ENCODE peak calls at places on chromosomes 4 and X, in four cellular contexts. One of them, this sample, is unnamed.
A peak's percentile ranks its signal among the peaks of the same experiment; 100 is the strongest.

GRCh38 chr4:82457266-82457665 is 26.9 kb downstream of the ENOPH1 start:
- DNase-seq in GM23338: no peak
- DNase-seq in HCT116: no peak
- DNase-seq in PC-3: no peak
- DNase-seq in this sample: no peak

GRCh38 chr4:118843237-118843636 is 7.3 kb upstream of the SEC24D start:
- DNase-seq in GM23338: no peak
- DNase-seq in HCT116: no peak
- DNase-seq in PC-3: no peak
- DNase-seq in this sample: no peak

GRCh38 chr4:4443821-4444220 is 56.9 kb downstream of the NSG1 start:
- DNase-seq in GM23338: peak; percentile 46
- DNase-seq in HCT116: no peak
- DNase-seq in PC-3: peak; percentile 15
- DNase-seq in this sample: peak; percentile 36

GRCh38 chr4:185437809-185438208 is 12.0 kb upstream of the UFSP2 start:
- DNase-seq in GM23338: no peak
- DNase-seq in HCT116: no peak
- DNase-seq in PC-3: no peak
- DNase-seq in this sample: no peak

GRCh38 chr4:128461300-128462103 is 173.9 kb upstream of the PGRMC2 start:
- DNase-seq in GM23338: no peak
- DNase-seq in HCT116: no peak
- DNase-seq in PC-3: peak; percentile 61
- DNase-seq in this sample: peak; percentile 92

GRCh38 chr4:152100378-152101201 is 339.8 kb upstream of the GATB start:
- DNase-seq in GM23338: no peak
- DNase-seq in HCT116: peak; percentile 22
- DNase-seq in PC-3: peak; percentile 80
- DNase-seq in this sample: no peak

GRCh38 chrX:53433651-53434639 is at the start of gene HSD17B10:
- DNase-seq in GM23338: peak; percentile 96
- DNase-seq in HCT116: peak; percentile 48
- DNase-seq in PC-3: peak; percentile 90
- DNase-seq in this sample: peak; percentile 81

GRCh38 chrX:137573356-137574101 is 7.6 kb downstream of the ZIC3 start:
- DNase-seq in GM23338: peak; percentile 58
- DNase-seq in HCT116: no peak
- DNase-seq in PC-3: no peak
- DNase-seq in this sample: no peak

GRCh38 chrX:119009071-119009470 is 34.7 kb downstream of the LONRF3 start:
- DNase-seq in GM23338: no peak
- DNase-seq in HCT116: no peak
- DNase-seq in PC-3: no peak
- DNase-seq in this sample: no peak

GRCh38 chr4:19803406-19803805 is 448.3 kb upstream of the SLIT2 start:
- DNase-seq in GM23338: peak; percentile 1
- DNase-seq in HCT116: no peak
- DNase-seq in PC-3: peak; percentile 41
- DNase-seq in this sample: no peak

GRCh38 chr4:158297866-158298265 is 87.6 kb downstream of the TMEM144 start:
- DNase-seq in GM23338: no peak
- DNase-seq in HCT116: no peak
- DNase-seq in PC-3: no peak
- DNase-seq in this sample: no peak

GRCh38 chr4:14018191-14018853 is 390.8 kb upstream of the BOD1L1 start:
- DNase-seq in GM23338: no peak
- DNase-seq in HCT116: no peak
- DNase-seq in PC-3: no peak
- DNase-seq in this sample: no peak
- H3K79me2 ChIP-seq in GM23338: no peaks in the 10 kb centered on the region
- H3K79me2 ChIP-seq in HCT116: no peaks in the 10 kb centered on the region
- H3K79me2 ChIP-seq in PC-3: no peaks in the 10 kb centered on the region
- H3K79me2 ChIP-seq in this sample: no peaks in the 10 kb centered on the region

GRCh38 chrX:71534773-71535544 is 2.1 kb downstream of the OGT start:
- DNase-seq in GM23338: no peak
- DNase-seq in HCT116: no peak
- DNase-seq in PC-3: peak; percentile 14
- DNase-seq in this sample: no peak

GRCh38 chrX:71533850-71534515 is 1.1 kb downstream of the OGT start:
- DNase-seq in GM23338: peak; percentile 53
- DNase-seq in HCT116: no peak
- DNase-seq in PC-3: peak; percentile 30
- DNase-seq in this sample: peak; percentile 56

GRCh38 chrX:71537743-71538142 is 4.8 kb downstream of the OGT start:
- DNase-seq in GM23338: no peak
- DNase-seq in HCT116: no peak
- DNase-seq in PC-3: no peak
- DNase-seq in this sample: no peak

GRCh38 chrX:71533514-71533849 is 578 bp downstream of the OGT start:
- DNase-seq in GM23338: no peak
- DNase-seq in HCT116: no peak
- DNase-seq in PC-3: no peak
- DNase-seq in this sample: peak; percentile 23

GRCh38 chrX:71536285-71536684 is 3.4 kb downstream of the OGT start:
- DNase-seq in GM23338: no peak
- DNase-seq in HCT116: no peak
- DNase-seq in PC-3: no peak
- DNase-seq in this sample: no peak
- H3K27ac ChIP-seq in GM23338: no peak overlapping the region
- H3K27ac ChIP-seq in HCT116: no peak overlapping the region
- H3K27ac ChIP-seq in PC-3: no peak overlapping the region
- H3K27ac ChIP-seq in this sample: no peak overlapping the region

DNA sequence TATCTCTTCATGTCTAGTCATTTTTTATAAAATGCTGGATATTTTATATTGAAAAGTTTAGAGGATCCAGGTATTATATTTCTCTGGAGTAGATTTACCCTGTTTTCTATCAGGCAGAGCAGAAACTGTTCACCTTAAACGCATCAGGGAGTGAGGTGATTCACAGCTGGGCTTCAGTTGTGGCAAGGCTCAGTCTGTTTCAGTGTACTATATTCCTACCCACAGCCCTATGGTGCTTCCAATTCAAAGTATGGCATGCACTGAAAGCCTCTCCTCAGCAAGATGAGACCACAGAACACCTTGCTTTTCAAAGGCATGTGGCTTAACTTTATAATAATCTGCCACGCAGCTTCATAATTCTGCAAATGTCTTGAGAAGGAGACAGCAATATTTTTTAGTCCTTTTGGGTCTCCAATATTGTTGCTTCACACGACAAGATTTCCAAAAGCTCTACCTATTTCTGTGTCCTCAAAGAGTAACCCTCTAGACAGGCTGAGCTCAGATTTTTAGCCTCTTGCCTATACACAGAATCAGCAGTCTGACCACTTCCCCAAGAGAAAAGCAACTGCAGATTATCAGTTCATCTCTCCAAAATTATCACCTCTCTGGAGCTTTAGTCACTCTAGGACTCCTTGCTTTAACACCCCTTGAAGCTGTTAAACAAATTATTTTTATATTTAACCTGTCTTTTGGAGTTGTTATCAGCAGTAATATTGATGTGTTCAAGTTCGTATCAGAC is 24.4 kb downstream of the PRDM5 start:
- DNase-seq in GM23338: no peak
- DNase-seq in HCT116: no peak
- DNase-seq in PC-3: no peak
- DNase-seq in this sample: no peak
- H3K4me1 ChIP-seq in GM23338: no peaks in the 10 kb centered on the region
- H3K4me1 ChIP-seq in HCT116: no peaks in the 10 kb centered on the region
- H3K4me1 ChIP-seq in PC-3: no peaks in the 10 kb centered on the region
- H3K4me1 ChIP-seq in this sample: no peaks in the 10 kb centered on the region

GRCh38 chr4:27518876-27519275 is 658.2 kb downstream of the STIM2 start:
- DNase-seq in GM23338: no peak
- DNase-seq in HCT116: no peak
- DNase-seq in PC-3: no peak
- DNase-seq in this sample: no peak

DNA sequence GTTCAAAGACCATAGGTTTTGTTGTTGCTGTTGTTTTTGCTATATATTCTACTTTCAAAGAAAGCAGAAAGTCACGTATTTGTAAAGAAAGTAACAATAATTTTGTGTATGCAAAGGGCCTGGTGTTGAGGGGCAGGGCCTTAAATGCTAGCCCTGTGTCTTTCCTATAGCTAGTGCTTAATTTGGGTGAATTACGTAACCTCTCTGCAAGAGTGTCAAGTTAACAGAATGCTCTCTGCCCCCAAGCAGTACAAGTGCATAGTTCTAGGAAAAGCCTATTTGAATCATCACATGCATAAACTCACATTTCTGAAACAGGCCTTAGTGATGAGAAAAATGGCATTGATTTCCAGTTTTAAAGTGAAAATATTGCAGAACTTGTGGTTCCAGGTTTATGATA is 663.6 kb downstream of the STIM2 start:
- DNase-seq in GM23338: peak; percentile 7
- DNase-seq in HCT116: no peak
- DNase-seq in PC-3: no peak
- DNase-seq in this sample: no peak
- H3K79me2 ChIP-seq in GM23338: no peaks in the 10 kb centered on the region
- H3K79me2 ChIP-seq in HCT116: no peaks in the 10 kb centered on the region
- H3K79me2 ChIP-seq in PC-3: no peaks in the 10 kb centered on the region
- H3K79me2 ChIP-seq in this sample: no peaks in the 10 kb centered on the region

GRCh38 chr4:6852582-6852981 is 57.0 kb upstream of the TBC1D14 start:
- DNase-seq in GM23338: no peak
- DNase-seq in HCT116: no peak
- DNase-seq in PC-3: no peak
- DNase-seq in this sample: no peak
- H3K27ac ChIP-seq in GM23338: no peak overlapping the region
- H3K27ac ChIP-seq in HCT116: no peak overlapping the region
- H3K27ac ChIP-seq in PC-3: no peak overlapping the region
- H3K27ac ChIP-seq in this sample: no peak overlapping the region

GRCh38 chr4:26418107-26418506 is 72.2 kb downstream of the CCKAR start:
- DNase-seq in GM23338: no peak
- DNase-seq in HCT116: no peak
- DNase-seq in PC-3: no peak
- DNase-seq in this sample: peak; percentile 48
- H3K4me1 ChIP-seq in GM23338: peaks cover 31% of the 10 kb centered on the region
- H3K4me1 ChIP-seq in HCT116: no peaks in the 10 kb centered on the region
- H3K4me1 ChIP-seq in PC-3: peaks cover 14% of the 10 kb centered on the region
- H3K4me1 ChIP-seq in this sample: peaks cover 7% of the 10 kb centered on the region

DNA sequence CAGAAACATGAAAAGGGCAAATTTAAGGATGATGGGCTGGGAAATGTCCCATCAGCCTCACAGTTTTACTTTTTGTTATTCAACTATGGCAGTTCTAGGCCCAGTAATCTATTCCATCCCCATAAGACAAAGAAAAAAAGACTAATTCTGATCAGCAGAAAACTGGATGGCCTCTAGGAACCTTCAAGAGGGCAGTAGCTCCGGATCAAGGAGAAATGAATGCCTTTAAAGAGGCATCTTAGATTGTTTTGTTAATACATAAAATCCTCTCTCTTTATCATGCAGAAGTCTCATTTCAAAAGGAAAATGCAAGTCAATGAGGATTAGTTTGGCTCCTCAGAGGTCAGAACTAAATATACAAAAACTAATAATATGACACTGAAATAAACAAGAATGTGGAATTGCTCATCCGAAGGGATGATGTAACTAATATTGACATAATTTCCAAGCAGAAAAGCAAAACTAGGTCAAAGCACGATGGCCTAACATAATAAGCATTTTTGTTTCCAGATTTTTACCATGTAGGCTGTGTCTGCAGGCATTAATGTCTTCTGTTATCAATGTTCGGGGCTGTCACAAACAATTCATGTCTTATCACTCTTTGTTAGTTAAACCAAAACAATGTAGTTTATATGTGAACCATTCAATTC is 8.8 kb downstream of the MID1 start:
- DNase-seq in GM23338: peak; percentile 44
- DNase-seq in HCT116: no peak
- DNase-seq in PC-3: peak; percentile 38
- DNase-seq in this sample: peak; percentile 56
- H3K79me2 ChIP-seq in GM23338: peaks cover 91% of the 10 kb centered on the region
- H3K79me2 ChIP-seq in HCT116: peaks cover 97% of the 10 kb centered on the region
- H3K79me2 ChIP-seq in PC-3: peaks cover 93% of the 10 kb centered on the region
- H3K79me2 ChIP-seq in this sample: peaks cover 49% of the 10 kb centered on the region

GRCh38 chrX:96692454-96692853 is 7.8 kb downstream of the DIAPH2 start:
- DNase-seq in GM23338: no peak
- DNase-seq in HCT116: no peak
- DNase-seq in PC-3: no peak
- DNase-seq in this sample: peak; percentile 69

GRCh38 chrX:96689951-96690350 is 5.3 kb downstream of the DIAPH2 start:
- DNase-seq in GM23338: no peak
- DNase-seq in HCT116: no peak
- DNase-seq in PC-3: no peak
- DNase-seq in this sample: no peak

GRCh38 chrX:96693407-96693806 is 8.8 kb downstream of the DIAPH2 start:
- DNase-seq in GM23338: no peak
- DNase-seq in HCT116: no peak
- DNase-seq in PC-3: no peak
- DNase-seq in this sample: no peak

GRCh38 chrX:96696462-96696861 is 11.8 kb downstream of the DIAPH2 start:
- DNase-seq in GM23338: no peak
- DNase-seq in HCT116: no peak
- DNase-seq in PC-3: no peak
- DNase-seq in this sample: no peak

GRCh38 chrX:96692911-96693310 is 8.3 kb downstream of the DIAPH2 start:
- DNase-seq in GM23338: no peak
- DNase-seq in HCT116: no peak
- DNase-seq in PC-3: no peak
- DNase-seq in this sample: peak; percentile 57
- H3K27ac ChIP-seq in GM23338: no peak overlapping the region
- H3K27ac ChIP-seq in HCT116: no peak overlapping the region
- H3K27ac ChIP-seq in PC-3: no peak overlapping the region
- H3K27ac ChIP-seq in this sample: no peak overlapping the region